ENCODE peak calls at places on chromosomes 7 and 10, in eight cellular contexts. H is AG04449, B is left ventricle myocardium inferior, Z is fibroblast of mammary gland, A is B cell, K is GM12878, W is fibroblast of lung, G is heart left ventricle. Q is an unnamed sample.

GRCh38 chr10:105585753-105586152 is 944.7 kb downstream of the SORCS3 start:
- DNase-seq in B (no peak), Z (no peak), A (no peak), G (no peak), W (peak; percentile 76), H (peak; percentile 3), K (no peak), Q (no peak)

GRCh38 chr7:34160261-34160752 is 255.0 kb downstream of the BMPER start:
- DNase-seq in A (no peak), B (no peak), Z (peak; percentile 94), H (peak; percentile 91), G (no peak), W (peak; percentile 90), K (no peak), Q (no peak)

GRCh38 chr10:78977761-78978305 is 90.9 kb upstream of the ZMIZ1 start:
- DNase-seq in B (no peak), A (no peak), W (peak; percentile 86), H (no peak), K (no peak), Z (peak; percentile 93), G (peak; percentile 75), Q (no peak)

GRCh38 chr7:13981070-13981469 is 8.4 kb downstream of the ETV1 start:
- DNase-seq in Z (peak; percentile 99), A (no peak), W (peak; percentile 99), G (peak; percentile 62), H (peak; percentile 80), B (no peak), K (no peak), Q (no peak)

GRCh38 chr10:42594246-42594650 is 44.1 kb downstream of the ZNF33B start:
- DNase-seq in Z (peak; percentile 73), H (no peak), B (no peak), G (no peak), W (peak; percentile 36), K (no peak), A (no peak), Q (no peak)

GRCh38 chr10:62597226-62597625 is 207.3 kb upstream of the ADO start:
- DNase-seq in B (no peak), H (no peak), G (no peak), Z (peak; percentile 57), W (peak; percentile 77), A (no peak), K (no peak), Q (no peak)

GRCh38 chr10:30062090-30062489 is 2.7 kb upstream of the JCAD start:
- DNase-seq in W (peak; percentile 94), Z (peak; percentile 82), B (no peak), H (peak; percentile 92), A (no peak), G (no peak), K (no peak), Q (no peak)

GRCh38 chr10:97234403-97234802 is 48.6 kb upstream of the SLIT1 start:
- DNase-seq in Z (peak; percentile 62), B (no peak), H (no peak), W (peak; percentile 33), K (no peak), A (no peak), G (no peak), Q (no peak)

GRCh38 chr7:101817930-101818698 is 688 bp downstream of the CUX1 start:
- DNase-seq in K (no peak), G (no peak), B (no peak), W (peak; percentile 30), H (no peak), Z (no peak), A (no peak), Q (no peak)

DNA sequence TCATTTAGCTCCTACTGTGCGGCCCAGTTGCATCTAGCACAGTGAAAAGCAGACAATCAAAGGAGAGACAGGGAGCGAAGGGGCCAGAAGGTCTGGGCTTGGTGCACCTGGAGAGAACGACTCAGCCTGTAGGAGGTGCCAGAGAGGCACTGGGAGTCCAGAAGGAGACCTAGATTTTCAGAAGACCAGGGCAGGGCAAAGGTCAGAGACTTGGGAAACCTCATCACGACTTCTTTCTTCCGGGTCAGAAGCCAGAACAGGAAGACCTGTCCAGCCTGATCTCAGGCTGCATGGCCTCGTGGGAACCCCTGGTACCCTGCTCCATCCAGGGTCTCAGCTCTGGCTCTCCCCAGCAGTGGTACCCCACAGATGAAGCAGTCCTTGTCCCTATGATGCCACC is 5.2 kb downstream of the AGAP3 start:
- DNase-seq in B (no peak), Z (peak; percentile 39), G (no peak), H (no peak), K (no peak), A (no peak), W (no peak), Q (no peak)
- TF ChIP-seq CTCF in B (peak; percentile 56), Z (peak; percentile 66), G (peak; percentile 16), H (peak; percentile 57), K (peak; percentile 35), A (peak; percentile 48), W (peak; percentile 37), Q (peak; percentile 50)

GRCh38 chr10:72735288-72735926 is 43.5 kb downstream of the MCU start:
- DNase-seq in A (no peak), H (no peak), G (no peak), K (no peak), Z (no peak), B (no peak), W (no peak), Q (no peak)
- TF ChIP-seq CTCF in A (no peak), H (no peak), G (no peak), K (no peak), Z (no peak), B (no peak), W (no peak), Q (no peak)

DNA sequence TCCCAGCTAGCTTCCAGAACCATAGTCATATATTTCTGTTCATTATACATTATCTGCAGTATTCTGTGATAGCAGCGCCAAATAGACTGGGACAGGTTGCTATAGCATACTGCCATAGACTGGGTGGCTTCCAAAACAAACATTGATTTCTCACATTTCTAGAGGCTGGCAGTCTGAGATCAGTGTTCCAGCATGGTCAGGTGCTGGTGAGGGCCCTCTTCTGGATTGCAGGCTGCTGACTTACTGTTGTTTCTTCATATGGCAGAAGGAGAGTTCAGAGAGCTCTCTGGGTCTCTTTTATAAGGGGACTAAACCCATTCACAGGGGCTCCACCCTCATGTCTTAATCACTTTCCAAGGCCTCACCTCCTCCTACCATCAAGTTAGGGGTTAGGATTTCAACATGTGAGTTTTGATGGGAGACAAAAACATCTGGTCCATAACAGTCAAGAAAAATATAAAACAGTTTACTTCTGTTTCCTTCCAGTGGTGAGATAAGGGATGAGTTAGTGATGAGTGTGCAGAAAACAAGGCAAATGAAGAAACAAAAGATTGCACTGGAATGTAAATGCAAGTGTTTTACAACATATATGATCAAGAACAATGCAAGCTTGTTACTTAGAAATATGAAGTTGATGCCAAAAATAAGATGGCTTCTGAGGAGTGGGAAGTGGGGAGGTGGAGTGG is 399.0 kb upstream of the C7orf33 start:
- DNase-seq in H (no peak), G (no peak), Z (no peak), A (no peak), W (no peak), K (no peak), B (no peak), Q (no peak)
- TF ChIP-seq CTCF in H (no peak), G (no peak), Z (no peak), A (no peak), W (no peak), K (no peak), B (no peak), Q (no peak)

DNA sequence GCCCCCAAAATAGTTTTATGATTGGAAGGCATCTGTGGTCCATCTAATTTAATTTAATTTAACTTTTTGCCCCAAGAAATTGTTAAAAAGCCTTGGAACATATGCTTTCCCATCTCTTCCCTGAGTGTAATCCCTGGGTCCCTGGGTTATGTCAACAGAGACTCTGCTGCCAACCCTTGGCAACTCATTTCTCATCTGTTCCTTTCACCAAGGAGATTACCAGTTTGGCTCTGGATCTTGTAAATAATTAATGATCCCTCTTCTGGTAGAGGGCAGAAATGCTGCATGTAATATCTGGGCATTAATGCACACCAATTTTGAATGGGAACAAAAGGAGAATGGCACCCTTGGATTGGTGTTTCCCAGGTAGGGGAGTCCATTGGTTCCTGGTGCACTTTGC is 514.2 kb downstream of the CCSER2 start:
- DNase-seq in G (no peak), Z (no peak), W (no peak), A (no peak), K (no peak), B (no peak), H (no peak), Q (no peak)
- TF ChIP-seq CTCF in G (no peak), Z (no peak), W (no peak), A (no peak), K (no peak), B (no peak), H (no peak), Q (no peak)

GRCh38 chr10:35246770-35247343 is 89.5 kb upstream of the CCNY start:
- DNase-seq in G (no peak), B (no peak), Z (no peak), A (no peak), H (no peak), K (no peak), W (no peak), Q (peak; percentile 62)

GRCh38 chr10:35257057-35257983 is 79.0 kb upstream of the CCNY start:
- DNase-seq in G (no peak), H (no peak), B (no peak), K (no peak), A (no peak), W (no peak), Z (no peak), Q (peak; percentile 10)

DNA sequence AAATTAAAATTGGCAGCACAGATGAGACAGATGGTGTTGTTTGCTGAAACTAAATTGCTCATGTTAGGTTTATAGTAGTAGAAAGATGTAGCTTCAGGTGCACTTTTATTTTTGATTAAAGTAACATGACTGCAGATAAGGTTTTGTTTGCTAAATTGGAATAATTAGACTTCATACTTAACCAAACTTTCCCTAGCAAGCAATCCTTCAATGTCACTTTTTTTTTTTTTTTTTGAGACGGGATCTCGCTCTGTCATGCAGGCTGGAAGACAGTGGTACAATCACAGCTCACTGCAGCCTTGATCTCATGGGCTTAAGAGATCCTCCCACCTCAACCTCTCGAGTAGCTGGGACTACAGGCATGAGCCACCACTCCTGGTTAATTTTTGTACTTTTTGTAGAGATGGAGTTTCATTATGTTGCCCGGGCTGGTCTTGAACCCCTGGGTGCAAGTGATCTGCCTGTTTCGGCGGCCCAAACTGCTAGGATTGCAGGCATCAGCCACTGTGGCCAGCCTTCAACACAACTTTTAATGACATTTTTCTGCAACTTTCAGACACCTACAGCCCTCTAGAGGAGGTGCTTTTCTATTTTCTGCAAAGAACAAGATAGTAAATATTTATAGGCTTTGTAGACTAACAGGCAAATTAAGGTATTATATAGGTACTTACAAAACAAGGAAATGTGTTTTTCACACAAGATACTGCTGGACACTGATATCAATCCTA is 84.8 kb upstream of the CCNY start:
- DNase-seq in B (no peak), Z (no peak), H (no peak), G (no peak), A (no peak), K (no peak), W (no peak), Q (no peak)
- TF ChIP-seq CTCF in B (no peak), Z (no peak), H (no peak), G (no peak), A (no peak), K (no peak), W (no peak), Q (no peak)

DNA sequence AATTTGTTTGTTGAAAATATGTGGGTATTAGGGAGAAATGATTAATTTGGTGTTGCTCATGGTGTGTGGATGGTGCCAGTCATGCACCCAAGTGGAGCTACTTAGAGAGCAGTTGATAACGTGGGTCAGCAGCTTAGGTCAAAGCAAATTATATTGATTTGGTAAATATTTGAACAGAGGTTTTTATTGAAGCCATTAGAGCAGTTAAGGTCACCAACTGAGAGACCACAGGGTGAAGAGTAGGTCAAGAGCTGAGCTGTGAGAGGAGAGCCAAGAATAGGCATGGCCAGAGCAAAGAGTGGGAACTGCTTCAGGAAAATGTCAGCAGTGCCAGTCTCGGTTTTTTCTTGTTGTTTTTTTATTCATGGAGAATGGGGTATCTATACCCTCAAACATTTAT is 97.9 kb downstream of the TMEM168 start:
- DNase-seq in G (no peak), K (no peak), B (no peak), H (no peak), Z (no peak), W (no peak), A (no peak), Q (no peak)
- TF ChIP-seq CTCF in G (no peak), K (no peak), B (no peak), H (no peak), Z (no peak), W (no peak), A (no peak), Q (no peak)

Q was measured in osteocyte.